ENCODE peak calls at places on chromosomes 11 and 22, in four cellular contexts. O is thoracic aorta, S is upper lobe of right lung, Q is tibial artery. C is an unnamed sample. For H3K4me1 and H3K36me3, the result is how much of the 10 kb centered on the place peaks cover.

GRCh38 chr11:69934861-69935494 is 115.8 kb upstream of the FGF3 start:
- DNase-seq in O (no peak), S (peak), Q (no peak), C (peak)

GRCh38 chr22:17266261-17266971 is 47.2 kb upstream of the ADA2 start:
- DNase-seq in O (no peak), S (no peak), Q (no peak), C (peak)

GRCh38 chr22:50739279-50739691 is 1.3 kb downstream of the ACR start:
- DNase-seq in O (no peak), S (peak), Q (peak), C (no peak)

GRCh38 chr11:114821626-114822025 is 143.3 kb downstream of the NXPE2 start:
- DNase-seq in O (no peak), S (no peak), Q (no peak), C (no peak)

GRCh38 chr11:31412946-31413345 is 43.3 kb downstream of the DNAJC24 start:
- DNase-seq in O (no peak), S (no peak), Q (no peak), C (no peak)

GRCh38 chr22:35430897-35431322 is 31.0 kb downstream of the MCM5 start:
- DNase-seq in O (peak), S (peak), Q (peak), C (peak)

GRCh38 chr11:59776210-59777066 is 21.3 kb downstream of the STX3 start:
- DNase-seq in O (no peak), S (no peak), Q (no peak), C (peak)

GRCh38 chr11:64864135-64864472 is 14.3 kb downstream of the EHD1 start:
- DNase-seq in O (no peak), S (no peak), Q (no peak), C (peak)

GRCh38 chr11:47005441-47005840 is 68.9 kb downstream of the CSTPP1 start:
- DNase-seq in O (no peak), S (no peak), Q (no peak), C (peak)

GRCh38 chr11:57240757-57241156 is 3.7 kb upstream of the APLNR start:
- DNase-seq in O (no peak), S (no peak), Q (no peak), C (no peak)

GRCh38 chr11:130420478-130421198 is 7.8 kb downstream of the ADAMTS8 start:
- DNase-seq in O (no peak), S (no peak), Q (no peak), C (no peak)

GRCh38 chr11:125174057-125174456 is 9.5 kb downstream of the PKNOX2 start:
- DNase-seq in O (no peak), S (no peak), Q (no peak), C (no peak)

GRCh38 chr11:64242920-64243854 is 2.3 kb downstream of the FKBP2 start:
- DNase-seq in O (no peak), S (peak), Q (no peak), C (no peak)

GRCh38 chr22:39994046-39994565 is 648 bp upstream of the FAM83F start:
- DNase-seq in O (no peak), S (no peak), Q (no peak), C (no peak)

GRCh38 chr11:118511576-118511975 is 15.7 kb upstream of the TTC36 start:
- DNase-seq in O (no peak), S (no peak), Q (no peak), C (no peak)

GRCh38 chr22:44524806-44525205 is 26.8 kb upstream of the RTL6 start:
- DNase-seq in O (no peak), S (no peak), Q (peak), C (no peak)

GRCh38 chr11:612201-612960 is 3.4 kb downstream of the IRF7 start:
- DNase-seq in O (no peak), S (peak), Q (no peak), C (peak)

GRCh38 chr11:98059488-98059887 is 961.3 kb upstream of the CNTN5 start:
- DNase-seq in O (no peak), S (no peak), Q (no peak), C (no peak)
- H3K4me1 ChIP-seq in O (under half), S (under half), Q (under half), C (under half)

DNA sequence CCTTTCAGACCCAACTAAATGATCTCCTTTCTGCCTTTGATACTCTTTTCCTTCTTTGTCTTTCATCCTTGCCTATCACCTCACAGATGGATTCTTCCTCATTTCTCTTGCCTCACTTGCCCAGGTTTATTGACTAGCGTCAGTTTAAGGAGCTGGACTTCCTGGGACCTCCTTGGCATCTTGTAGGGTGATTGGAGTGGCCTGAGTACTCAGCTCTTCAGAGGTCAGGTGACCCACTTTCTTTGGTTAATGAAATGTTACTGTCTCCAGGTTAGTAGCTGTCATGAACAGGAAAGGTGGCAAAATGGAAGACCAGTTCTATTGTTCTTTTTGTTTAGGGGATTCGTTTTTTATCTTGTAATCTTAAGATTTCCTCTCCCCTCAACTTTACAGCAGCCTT is 4.6 kb upstream of the BACE1-AS start:
- DNase-seq in O (no peak), S (no peak), Q (no peak), C (no peak)
- H3K36me3 ChIP-seq in O (under half), S (half or more), Q (half or more), C (under half)

GRCh38 chr11:65927904-65928397 is 8.7 kb downstream of the DRAP1 start:
- DNase-seq in O (no peak), S (no peak), Q (no peak), C (peak)
- H3K4me3 ChIP-seq in O (peak), S (peak), Q (no peak), C (no peak)

DNA sequence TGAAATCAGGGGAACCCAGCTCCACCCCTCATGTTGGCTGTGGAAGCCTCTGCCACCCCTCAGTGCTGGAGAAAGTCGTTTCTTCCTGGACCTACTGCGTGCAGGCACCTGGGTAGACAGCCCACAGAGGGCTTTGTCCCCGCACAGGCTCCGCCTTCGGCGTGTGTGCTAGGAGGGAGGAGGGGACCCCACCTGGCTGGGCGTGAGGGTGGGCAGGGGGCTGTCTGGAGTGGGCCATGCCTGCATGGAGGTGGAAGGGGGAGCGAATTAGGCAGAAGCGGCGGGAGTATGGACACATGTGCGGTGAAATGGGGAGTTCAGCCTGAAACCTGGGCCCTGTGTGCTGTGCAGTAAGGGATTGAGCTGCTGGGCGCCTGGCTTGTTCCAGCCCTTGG is 49.3 kb downstream of the FBLN1 start:
- DNase-seq in O (no peak), S (no peak), Q (no peak), C (no peak)
- H3K4me1 ChIP-seq in O (half or more), S (under half), Q (under half), C (under half)

GRCh38 chr11:68076371-68077042 is 37.7 kb downstream of the TCIRG1 start:
- DNase-seq in O (no peak), S (no peak), Q (no peak), C (no peak)
- H3K36me3 ChIP-seq in O (under half), S (half or more), Q (under half), C (under half)

DNA sequence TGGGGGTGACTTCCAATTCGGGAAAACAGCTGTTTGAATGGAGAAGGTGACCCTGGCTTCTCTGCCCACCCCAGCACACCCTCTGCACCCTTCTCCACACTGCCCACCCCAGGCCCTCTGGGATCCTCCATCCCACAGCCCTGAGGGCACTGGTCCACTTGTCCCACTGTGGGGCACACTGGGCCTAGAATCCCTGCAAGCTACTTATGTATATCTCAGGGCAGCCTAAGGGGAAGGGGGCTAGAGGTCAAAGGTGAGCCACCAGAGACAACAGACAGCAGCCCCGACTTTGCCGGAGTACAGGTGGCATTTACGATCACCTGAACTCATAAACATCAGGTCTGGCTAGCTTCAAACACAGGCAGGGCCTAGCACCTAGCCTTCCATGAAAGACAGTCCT is 686 bp upstream of the SCUBE2 start:
- DNase-seq in O (no peak), S (no peak), Q (no peak), C (no peak)
- H3K4me3 ChIP-seq in O (peak), S (peak), Q (no peak), C (no peak)

C was measured in small intestine.